ENCODE peak calls at places on chromosomes 2 and 18, in six cellular contexts. W is mammary epithelial cell, T is IMR-90, U is thyroid gland, B is spleen, F is HCT116. H is an unnamed sample. For H3K27me3, the result is how much of the 10 kb centered on the place peaks cover.

GRCh38 chr2:165833156-165833555 is 39.1 kb upstream of the GALNT3 start:
- DNase-seq in W (peak), T (peak), U (no peak), B (no peak), F (no peak), H (peak)

GRCh38 chr2:193778293-193778692 is 1583.6 kb upstream of the TMEFF2 start:
- DNase-seq in W (no peak), T (no peak), U (no peak), B (no peak), F (no peak), H (no peak)

GRCh38 chr2:128637481-128638155 is 318.9 kb upstream of the HS6ST1 start:
- DNase-seq in W (no peak), T (no peak), U (no peak), B (peak), F (no peak), H (no peak)

GRCh38 chr2:28342081-28342967 is 50.3 kb upstream of the FOSL2 start:
- DNase-seq in W (no peak), T (peak), U (peak), B (peak), F (no peak), H (no peak)

GRCh38 chr2:675051-675450 is 2.2 kb downstream of the TMEM18 start:
- DNase-seq in W (no peak), T (no peak), U (no peak), B (no peak), F (no peak), H (no peak)

GRCh38 chr2:136727973-136728699 is 37.2 kb upstream of the THSD7B start:
- DNase-seq in W (no peak), T (no peak), U (no peak), B (no peak), F (no peak), H (no peak)

GRCh38 chr2:203461736-203462135 is 73.4 kb downstream of the RAPH1 start:
- DNase-seq in W (no peak), T (peak), U (no peak), B (no peak), F (no peak), H (no peak)

GRCh38 chr18:10436160-10436559 is 18.3 kb upstream of the APCDD1 start:
- DNase-seq in W (no peak), T (no peak), U (no peak), B (no peak), F (no peak), H (no peak)

GRCh38 chr2:222915092-222915957 is 54.5 kb downstream of the ACSL3 start:
- DNase-seq in W (no peak), T (peak), U (no peak), B (no peak), F (peak), H (no peak)

GRCh38 chr2:222920657-222921186 is 59.9 kb downstream of the ACSL3 start:
- DNase-seq in W (no peak), T (no peak), U (no peak), B (no peak), F (no peak), H (no peak)

GRCh38 chr2:222919841-222920609 is 59.2 kb downstream of the ACSL3 start:
- DNase-seq in W (peak), T (peak), U (no peak), B (no peak), F (no peak), H (peak)

GRCh38 chr2:222912776-222913175 is 51.9 kb downstream of the ACSL3 start:
- DNase-seq in W (no peak), T (no peak), U (no peak), B (no peak), F (no peak), H (no peak)

GRCh38 chr2:222916229-222917197 is 55.7 kb downstream of the ACSL3 start:
- DNase-seq in W (no peak), T (no peak), U (no peak), B (no peak), F (no peak), H (no peak)
- TF ChIP-seq CTCF in W (no peak), T (no peak), U (no peak), B (no peak), F (no peak), H (no peak)

DNA sequence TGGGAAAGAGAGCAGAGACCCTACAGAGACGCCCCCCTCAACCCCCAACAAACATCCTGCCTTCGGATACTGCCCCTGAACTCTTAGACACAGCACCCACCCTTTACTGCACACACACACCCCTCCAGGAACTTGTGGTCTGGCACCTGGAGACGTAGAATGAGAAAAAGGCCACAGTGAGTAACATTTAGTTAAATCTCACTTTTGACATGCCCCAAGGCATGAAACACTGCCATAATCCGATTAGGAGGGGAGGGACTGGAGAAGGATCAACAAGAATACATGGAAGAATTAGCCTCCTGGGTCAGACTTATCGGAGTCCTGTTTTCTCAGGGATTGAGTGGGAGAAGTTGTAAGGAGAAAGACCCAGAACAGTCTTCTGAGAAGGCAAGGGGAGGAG is 4.1 kb downstream of the CDK5R2 start:
- DNase-seq in W (peak), T (no peak), U (no peak), B (no peak), F (no peak), H (no peak)
- H3K4me3 ChIP-seq in W (no peak), T (no peak), U (no peak), B (no peak), F (peak), H (no peak)

GRCh38 chr2:219018286-219018685 is 23.0 kb downstream of the CFAP65 start:
- DNase-seq in W (no peak), T (no peak), U (no peak), B (peak), F (no peak), H (no peak)
- H3K27me3 ChIP-seq in W (under half), T (half or more), U (under half), B (under half), F (under half), H (under half)

DNA sequence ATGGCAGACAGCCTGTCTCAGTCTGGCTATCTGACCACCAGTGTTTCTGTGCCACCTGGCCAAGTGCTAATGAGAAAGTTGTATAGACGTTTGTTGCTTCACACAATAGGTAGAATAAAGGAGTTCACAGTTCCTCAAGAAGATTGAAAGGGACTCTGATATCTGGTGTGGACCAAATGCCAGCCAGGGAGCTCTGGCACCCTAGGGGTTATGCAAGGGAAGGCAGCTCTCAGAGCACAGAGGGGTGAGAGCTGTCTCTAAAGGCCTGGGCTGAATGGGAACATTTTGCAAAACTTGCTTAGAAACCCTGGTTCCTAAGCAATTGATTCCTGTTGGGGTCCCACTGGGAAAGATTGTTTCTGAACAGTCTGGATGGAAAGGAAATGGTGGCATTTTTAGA is 553.8 kb downstream of the EPHA4 start:
- DNase-seq in W (no peak), T (no peak), U (no peak), B (no peak), F (no peak), H (no peak)
- TF ChIP-seq CTCF in W (no peak), T (no peak), U (no peak), B (no peak), F (no peak), H (no peak)

DNA sequence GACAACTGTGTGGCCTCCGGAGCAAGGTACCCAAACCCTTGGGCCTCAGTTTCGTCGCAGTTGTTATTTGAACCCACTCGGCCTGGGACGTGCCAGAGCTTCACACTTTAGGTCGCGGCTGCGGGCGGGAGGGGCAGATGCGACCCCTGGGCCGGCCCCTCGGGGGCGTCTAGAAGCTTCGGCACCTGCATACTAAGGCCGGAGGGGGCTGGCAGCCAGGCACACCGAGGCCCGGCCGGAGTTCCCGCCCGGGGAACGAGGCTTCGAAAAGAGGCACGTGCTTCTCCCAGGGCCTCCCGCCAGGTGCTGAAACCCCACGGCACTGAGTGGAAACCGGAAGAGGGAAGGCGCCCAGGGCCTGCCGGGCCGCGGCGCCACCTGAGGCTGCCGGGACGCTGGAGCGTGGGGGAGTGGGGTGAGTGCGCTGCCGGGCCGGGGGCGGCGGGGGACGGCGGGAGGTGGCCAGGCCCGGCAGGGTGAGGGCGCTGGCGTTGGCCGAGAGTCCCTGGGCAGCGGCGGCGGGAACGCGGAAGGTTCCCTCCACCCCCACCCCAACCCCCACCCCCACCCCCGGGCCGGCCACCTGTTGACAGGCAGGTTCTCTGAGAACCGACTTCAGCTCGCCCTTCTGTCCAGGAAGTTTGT is 8.9 kb downstream of the OTX1 start:
- DNase-seq in W (no peak), T (no peak), U (no peak), B (no peak), F (no peak), H (no peak)
- H3K4me3 ChIP-seq in W (peak), T (no peak), U (no peak), B (no peak), F (no peak), H (no peak)

H was measured in BJ.